ENCODE peak calls at places on chromosomes 1 and 21, in six cellular contexts. U is activated CD4-positive, alpha-beta T cell treated with anti-CD3 and anti-CD28 coated beads for 4 hours; J is G401; P is COR-L47; F is activated gamma-delta T cell treated with Interleukin-2 at 50 U/mL for 16 hours; I is GM23248. V is an unnamed sample.

GRCh38 chr1:210882414-210883221 is 251.3 kb downstream of the KCNH1 start:
- DNase-seq in F (no peak), P (no peak), J (no peak), I (peak; percentile 61), U (no peak), V (peak; percentile 21)

GRCh38 chr1:182003953-182004586 is 57.4 kb downstream of the ZNF648 start:
- DNase-seq in I (no peak), U (no peak), P (no peak), J (no peak), F (no peak), V (no peak)

GRCh38 chr1:88867743-88868521 is 23.4 kb downstream of the GTF2B start:
- DNase-seq in U (no peak), F (no peak), J (no peak), I (peak; percentile 81), P (no peak), V (peak; percentile 97)

GRCh38 chr1:211928993-211929637 is 98.6 kb upstream of the LPGAT1 start:
- DNase-seq in J (no peak), P (peak; percentile 54), F (no peak), I (peak; percentile 24), U (no peak), V (peak; percentile 20)

GRCh38 chr21:41133896-41134522 is 34.0 kb upstream of the BACE2 start:
- DNase-seq in J (peak; percentile 24), I (peak; percentile 72), U (no peak), P (no peak), F (no peak), V (peak; percentile 54)

GRCh38 chr1:115086176-115086830 is 3.0 kb downstream of the TSPAN2 start:
- DNase-seq in U (no peak), J (no peak), P (no peak), F (no peak), I (no peak), V (no peak)

GRCh38 chr1:11961230-11961629 is 19.0 kb upstream of the MFN2 start:
- DNase-seq in P (no peak), J (no peak), I (no peak), U (no peak), F (no peak), V (no peak)

GRCh38 chr1:41716188-41717130 is 202.3 kb downstream of the HIVEP3 start:
- DNase-seq in U (no peak), P (no peak), F (no peak), J (no peak), I (no peak), V (no peak)

GRCh38 chr1:207064546-207064945 is 11.5 kb downstream of the PFKFB2 start:
- DNase-seq in F (no peak), U (no peak), I (no peak), P (no peak), J (no peak), V (no peak)

GRCh38 chr1:52702886-52703787 is 5.0 kb upstream of the COA7 start:
- DNase-seq in F (peak; percentile 75), J (peak; percentile 99), P (no peak), I (peak; percentile 94), U (peak; percentile 76), V (peak; percentile 80)

GRCh38 chr1:93623875-93624274 is 57.8 kb downstream of the BCAR3 start:
- DNase-seq in I (peak; percentile 90), P (no peak), J (no peak), F (no peak), U (no peak), V (peak; percentile 77)

GRCh38 chr21:35048183-35048601 is 910 bp downstream of the RUNX1 start:
- DNase-seq in F (no peak), J (no peak), U (peak; percentile 39), P (no peak), I (peak; percentile 36), V (no peak)

GRCh38 chr21:35924714-35925301 is 135.5 kb downstream of the SETD4 start:
- DNase-seq in P (no peak), I (peak; percentile 72), F (no peak), U (no peak), J (no peak), V (peak; percentile 96)

GRCh38 chr1:75074719-75075395 is 59.3 kb upstream of the LHX8 start:
- DNase-seq in F (no peak), J (no peak), U (no peak), P (peak; percentile 68), I (no peak), V (no peak)

GRCh38 chr1:30447701-30448100 is 275.7 kb downstream of the MATN1 start:
- DNase-seq in J (no peak), U (no peak), I (no peak), P (no peak), F (no peak), V (no peak)

GRCh38 chr1:153390938-153391710 is at the start of gene S100A8:
- DNase-seq in P (no peak), J (no peak), I (no peak), F (no peak), U (no peak), V (no peak)

GRCh38 chr21:15240846-15241245 is 176.0 kb upstream of the NRIP1 start:
- DNase-seq in J (no peak), F (no peak), I (no peak), U (no peak), P (no peak), V (no peak)

GRCh38 chr1:155729031-155729898 is 40.4 kb downstream of the DAP3 start:
- DNase-seq in F (peak; percentile 9), J (peak; percentile 61), U (peak; percentile 8), I (peak; percentile 75), P (peak; percentile 43), V (peak; percentile 69)

GRCh38 chr1:159880435-159880834 is 18.0 kb upstream of the VSIG8 start:
- DNase-seq in U (no peak), I (peak; percentile 26), J (no peak), F (no peak), P (no peak), V (no peak)

GRCh38 chr1:92960395-92961130 is 699 bp downstream of the DIPK1A start:
- DNase-seq in I (peak; percentile 94), P (peak; percentile 84), U (peak; percentile 70), J (peak; percentile 93), F (peak; percentile 55), V (peak; percentile 82)

GRCh38 chr1:27555700-27556424 is 48.1 kb downstream of the AHDC1 start:
- DNase-seq in I (no peak), J (no peak), P (peak; percentile 26), U (no peak), F (no peak), V (no peak)